ENCODE peak calls at places on chromosomes 1 and 21, in eight cellular contexts. One of them, this sample, is unnamed.

GRCh38 chr1:226001852-226002666 is 2.9 kb upstream of the SDE2 start:
- DNase-seq in Calu3: peak; percentile 71
- DNase-seq in neural crest cell: no peak
- DNase-seq in left ventricle myocardium inferior: peak; percentile 40
- DNase-seq in endothelial cell: peak; percentile 15
- DNase-seq in right lobe of liver: peak; percentile 53
- DNase-seq in CD14-positive monocyte: peak; percentile 95
- DNase-seq in AG04449: no peak
- DNase-seq in this sample: peak; percentile 54

GRCh38 chr1:92701147-92701546 is 83.8 kb downstream of the EVI5 start:
- DNase-seq in left ventricle myocardium inferior: no peak
- DNase-seq in right lobe of liver: no peak
- DNase-seq in CD14-positive monocyte: no peak
- DNase-seq in endothelial cell: no peak
- DNase-seq in Calu3: no peak
- DNase-seq in AG04449: no peak
- DNase-seq in neural crest cell: no peak
- DNase-seq in this sample: no peak

GRCh38 chr1:154434346-154435075 is 29.4 kb downstream of the IL6R start:
- DNase-seq in CD14-positive monocyte: no peak
- DNase-seq in AG04449: no peak
- DNase-seq in Calu3: no peak
- DNase-seq in left ventricle myocardium inferior: peak; percentile 86
- DNase-seq in right lobe of liver: no peak
- DNase-seq in endothelial cell: no peak
- DNase-seq in neural crest cell: no peak
- DNase-seq in this sample: no peak

GRCh38 chr1:40122865-40123264 is 25.8 kb upstream of the PPT1 start:
- DNase-seq in AG04449: no peak
- DNase-seq in left ventricle myocardium inferior: no peak
- DNase-seq in right lobe of liver: no peak
- DNase-seq in Calu3: no peak
- DNase-seq in CD14-positive monocyte: no peak
- DNase-seq in endothelial cell: no peak
- DNase-seq in neural crest cell: no peak
- DNase-seq in this sample: no peak

GRCh38 chr1:209672705-209673630 is 2.2 kb upstream of the G0S2 start:
- DNase-seq in endothelial cell: no peak
- DNase-seq in right lobe of liver: no peak
- DNase-seq in CD14-positive monocyte: peak; percentile 93
- DNase-seq in Calu3: no peak
- DNase-seq in AG04449: no peak
- DNase-seq in left ventricle myocardium inferior: no peak
- DNase-seq in neural crest cell: no peak
- DNase-seq in this sample: no peak

GRCh38 chr1:21217812-21218596 is 41.3 kb upstream of the EIF4G3 start:
- DNase-seq in CD14-positive monocyte: no peak
- DNase-seq in AG04449: no peak
- DNase-seq in Calu3: peak; percentile 28
- DNase-seq in endothelial cell: peak; percentile 80
- DNase-seq in right lobe of liver: peak; percentile 31
- DNase-seq in left ventricle myocardium inferior: no peak
- DNase-seq in neural crest cell: peak; percentile 62
- DNase-seq in this sample: no peak

GRCh38 chr1:212760126-212760823 is 31.3 kb downstream of the NSL1 start:
- DNase-seq in CD14-positive monocyte: no peak
- DNase-seq in endothelial cell: peak; percentile 65
- DNase-seq in right lobe of liver: peak; percentile 27
- DNase-seq in Calu3: peak; percentile 58
- DNase-seq in AG04449: no peak
- DNase-seq in neural crest cell: no peak
- DNase-seq in left ventricle myocardium inferior: no peak
- DNase-seq in this sample: peak; percentile 23

GRCh38 chr1:211920141-211920572 is 89.6 kb upstream of the LPGAT1 start:
- DNase-seq in neural crest cell: no peak
- DNase-seq in AG04449: peak; percentile 16
- DNase-seq in left ventricle myocardium inferior: no peak
- DNase-seq in right lobe of liver: peak; percentile 68
- DNase-seq in endothelial cell: no peak
- DNase-seq in Calu3: peak; percentile 19
- DNase-seq in CD14-positive monocyte: no peak
- DNase-seq in this sample: no peak

GRCh38 chr1:39297534-39297933 is 93.0 kb downstream of the MACF1 start:
- DNase-seq in neural crest cell: no peak
- DNase-seq in right lobe of liver: no peak
- DNase-seq in AG04449: no peak
- DNase-seq in left ventricle myocardium inferior: no peak
- DNase-seq in Calu3: no peak
- DNase-seq in endothelial cell: no peak
- DNase-seq in CD14-positive monocyte: no peak
- DNase-seq in this sample: no peak

GRCh38 chr1:228809621-228810313 is 74.5 kb downstream of the RHOU start:
- DNase-seq in neural crest cell: no peak
- DNase-seq in AG04449: no peak
- DNase-seq in endothelial cell: no peak
- DNase-seq in Calu3: peak; percentile 59
- DNase-seq in right lobe of liver: peak; percentile 58
- DNase-seq in CD14-positive monocyte: no peak
- DNase-seq in left ventricle myocardium inferior: no peak
- DNase-seq in this sample: no peak

GRCh38 chr1:203556047-203556851 is 62.3 kb downstream of the OPTC start:
- DNase-seq in Calu3: no peak
- DNase-seq in left ventricle myocardium inferior: peak; percentile 72
- DNase-seq in right lobe of liver: no peak
- DNase-seq in neural crest cell: no peak
- DNase-seq in endothelial cell: no peak
- DNase-seq in AG04449: peak; percentile 75
- DNase-seq in CD14-positive monocyte: no peak
- DNase-seq in this sample: no peak

GRCh38 chr1:229407206-229408026 is 26.5 kb downstream of the ACTA1 start:
- DNase-seq in neural crest cell: peak; percentile 12
- DNase-seq in right lobe of liver: no peak
- DNase-seq in endothelial cell: no peak
- DNase-seq in Calu3: no peak
- DNase-seq in CD14-positive monocyte: no peak
- DNase-seq in left ventricle myocardium inferior: no peak
- DNase-seq in AG04449: no peak
- DNase-seq in this sample: no peak

GRCh38 chr1:92484472-92485373 is 2.0 kb downstream of the GFI1 start:
- DNase-seq in AG04449: no peak
- DNase-seq in neural crest cell: peak; percentile 28
- DNase-seq in endothelial cell: peak; percentile 28
- DNase-seq in CD14-positive monocyte: no peak
- DNase-seq in Calu3: peak; percentile 34
- DNase-seq in left ventricle myocardium inferior: no peak
- DNase-seq in right lobe of liver: peak; percentile 42
- DNase-seq in this sample: peak; percentile 47

GRCh38 chr1:228226956-228227791 is 19.3 kb downstream of the OBSCN start:
- DNase-seq in neural crest cell: no peak
- DNase-seq in endothelial cell: no peak
- DNase-seq in AG04449: no peak
- DNase-seq in Calu3: peak; percentile 67
- DNase-seq in CD14-positive monocyte: no peak
- DNase-seq in right lobe of liver: no peak
- DNase-seq in left ventricle myocardium inferior: no peak
- DNase-seq in this sample: no peak

GRCh38 chr1:1449099-1449739 is at the start of gene ATAD3C:
- DNase-seq in CD14-positive monocyte: no peak
- DNase-seq in left ventricle myocardium inferior: no peak
- DNase-seq in right lobe of liver: no peak
- DNase-seq in neural crest cell: no peak
- DNase-seq in endothelial cell: no peak
- DNase-seq in AG04449: no peak
- DNase-seq in Calu3: no peak
- DNase-seq in this sample: no peak

GRCh38 chr1:240414237-240414636 is 197.7 kb downstream of the GREM2 start:
- DNase-seq in Calu3: no peak
- DNase-seq in AG04449: peak; percentile 59
- DNase-seq in endothelial cell: no peak
- DNase-seq in CD14-positive monocyte: no peak
- DNase-seq in right lobe of liver: no peak
- DNase-seq in left ventricle myocardium inferior: no peak
- DNase-seq in neural crest cell: no peak
- DNase-seq in this sample: no peak

GRCh38 chr1:82517586-82517985 is 716.9 kb downstream of the ADGRL2 start:
- DNase-seq in endothelial cell: peak; percentile 7
- DNase-seq in neural crest cell: peak; percentile 1
- DNase-seq in CD14-positive monocyte: no peak
- DNase-seq in left ventricle myocardium inferior: peak; percentile 53
- DNase-seq in AG04449: no peak
- DNase-seq in right lobe of liver: no peak
- DNase-seq in Calu3: no peak
- DNase-seq in this sample: no peak
- TF ChIP-seq CTCF in endothelial cell: no peak
- TF ChIP-seq CTCF in neural crest cell: no peak
- TF ChIP-seq CTCF in CD14-positive monocyte: no peak
- TF ChIP-seq CTCF in left ventricle myocardium inferior: peak; percentile 48
- TF ChIP-seq CTCF in AG04449: no peak
- TF ChIP-seq CTCF in right lobe of liver: no peak
- TF ChIP-seq CTCF in Calu3: no peak
- TF ChIP-seq CTCF in this sample: no peak

GRCh38 chr1:167221804-167222610 is 1.3 kb downstream of the POU2F1 start:
- DNase-seq in endothelial cell: peak; percentile 65
- DNase-seq in right lobe of liver: peak; percentile 69
- DNase-seq in neural crest cell: peak; percentile 45
- DNase-seq in AG04449: peak; percentile 9
- DNase-seq in CD14-positive monocyte: peak; percentile 50
- DNase-seq in left ventricle myocardium inferior: peak; percentile 59
- DNase-seq in Calu3: peak; percentile 69
- DNase-seq in this sample: peak; percentile 60
- TF ChIP-seq CTCF in endothelial cell: no peak
- TF ChIP-seq CTCF in right lobe of liver: no peak
- TF ChIP-seq CTCF in neural crest cell: no peak
- TF ChIP-seq CTCF in AG04449: no peak
- TF ChIP-seq CTCF in CD14-positive monocyte: no peak
- TF ChIP-seq CTCF in left ventricle myocardium inferior: no peak
- TF ChIP-seq CTCF in Calu3: no peak
- TF ChIP-seq CTCF in this sample: no peak

GRCh38 chr1:19311931-19312781 is at the start of the genes AKR7A2 and SLC66A1:
- DNase-seq in right lobe of liver: peak; percentile 95
- DNase-seq in left ventricle myocardium inferior: peak; percentile 93
- DNase-seq in Calu3: peak; percentile 93
- DNase-seq in CD14-positive monocyte: peak; percentile 88
- DNase-seq in AG04449: no peak
- DNase-seq in neural crest cell: peak; percentile 77
- DNase-seq in endothelial cell: peak; percentile 97
- DNase-seq in this sample: peak; percentile 91
- TF ChIP-seq CTCF in right lobe of liver: no peak
- TF ChIP-seq CTCF in left ventricle myocardium inferior: peak; percentile 43
- TF ChIP-seq CTCF in Calu3: no peak
- TF ChIP-seq CTCF in CD14-positive monocyte: no peak
- TF ChIP-seq CTCF in AG04449: no peak
- TF ChIP-seq CTCF in neural crest cell: no peak
- TF ChIP-seq CTCF in endothelial cell: no peak
- TF ChIP-seq CTCF in this sample: no peak

DNA sequence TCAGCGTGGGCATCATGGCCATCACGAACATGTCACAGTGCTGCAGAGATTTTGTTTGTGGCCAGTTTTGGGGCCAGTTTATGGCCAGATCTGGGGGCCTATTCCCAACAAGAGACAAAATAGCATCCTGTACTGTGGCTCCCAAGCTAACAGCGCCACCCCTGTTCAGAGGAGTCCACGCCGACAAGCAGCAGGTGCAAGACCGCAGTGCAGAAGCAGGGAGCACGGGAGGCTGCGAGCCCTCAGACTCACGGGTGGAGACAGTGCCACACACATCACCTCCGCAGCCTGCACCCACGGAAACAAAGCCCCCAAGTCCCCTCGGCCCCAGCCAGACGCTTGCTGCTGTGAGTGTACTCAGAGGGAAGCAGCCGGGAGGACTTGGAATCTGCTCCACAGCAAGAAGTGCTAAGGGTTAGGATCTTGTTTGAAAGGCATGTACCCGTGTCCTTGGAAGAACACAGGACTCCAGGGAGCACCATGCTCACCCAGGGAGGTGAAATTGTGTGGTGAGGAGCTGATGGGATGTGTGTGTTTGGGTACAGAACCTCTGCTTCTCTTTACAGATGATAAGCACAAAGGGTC is 7.1 kb downstream of the TCP10L start:
- DNase-seq in Calu3: peak; percentile 19
- DNase-seq in endothelial cell: peak; percentile 54
- DNase-seq in right lobe of liver: no peak
- DNase-seq in neural crest cell: no peak
- DNase-seq in left ventricle myocardium inferior: no peak
- DNase-seq in CD14-positive monocyte: no peak
- DNase-seq in AG04449: no peak
- DNase-seq in this sample: no peak
- TF ChIP-seq CTCF in Calu3: no peak
- TF ChIP-seq CTCF in endothelial cell: no peak
- TF ChIP-seq CTCF in right lobe of liver: no peak
- TF ChIP-seq CTCF in neural crest cell: peak; percentile 35
- TF ChIP-seq CTCF in left ventricle myocardium inferior: no peak
- TF ChIP-seq CTCF in CD14-positive monocyte: no peak
- TF ChIP-seq CTCF in AG04449: peak; percentile 47
- TF ChIP-seq CTCF in this sample: no peak

GRCh38 chr1:207336559-207337467 is 15.3 kb downstream of the CD55 start:
- DNase-seq in CD14-positive monocyte: peak; percentile 70
- DNase-seq in AG04449: no peak
- DNase-seq in right lobe of liver: no peak
- DNase-seq in left ventricle myocardium inferior: no peak
- DNase-seq in Calu3: peak; percentile 22
- DNase-seq in neural crest cell: no peak
- DNase-seq in endothelial cell: no peak
- DNase-seq in this sample: peak; percentile 35

GRCh38 chr1:207333620-207334019 is 12.1 kb downstream of the CD55 start:
- DNase-seq in left ventricle myocardium inferior: no peak
- DNase-seq in endothelial cell: no peak
- DNase-seq in right lobe of liver: no peak
- DNase-seq in CD14-positive monocyte: no peak
- DNase-seq in AG04449: no peak
- DNase-seq in Calu3: no peak
- DNase-seq in neural crest cell: no peak
- DNase-seq in this sample: no peak

DNA sequence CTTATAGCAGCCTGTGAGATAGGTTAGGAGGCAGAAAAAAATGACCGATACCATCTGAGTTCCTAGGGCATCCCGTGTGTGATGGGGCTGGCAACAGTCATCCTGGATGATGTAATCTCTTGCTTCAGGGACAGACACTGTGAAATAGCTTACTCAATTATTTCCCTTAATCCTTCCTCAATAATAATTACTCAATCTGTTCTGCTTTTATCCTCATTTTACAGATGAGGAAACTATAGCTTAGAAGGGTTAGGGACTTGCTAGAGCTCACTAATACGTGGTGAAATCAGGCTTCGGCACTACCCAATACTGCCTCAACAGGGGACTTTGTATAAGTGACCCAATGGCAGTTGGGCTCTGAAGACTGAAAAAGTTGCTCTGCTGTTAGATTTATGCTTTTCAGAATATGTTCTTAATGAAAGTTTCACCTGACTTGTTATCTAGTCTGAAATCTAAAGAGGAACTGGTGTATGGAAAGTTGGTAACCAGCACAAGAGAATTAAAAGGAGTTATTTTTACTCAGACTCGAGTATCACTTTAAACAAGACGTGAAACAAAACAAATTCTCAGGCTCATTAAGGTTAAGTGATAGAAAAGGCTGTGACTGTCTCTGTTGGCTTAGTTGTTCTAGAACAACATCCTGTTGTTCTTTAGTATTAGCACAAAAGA is 14.4 kb downstream of the CD55 start:
- DNase-seq in endothelial cell: no peak
- DNase-seq in Calu3: no peak
- DNase-seq in AG04449: no peak
- DNase-seq in neural crest cell: no peak
- DNase-seq in right lobe of liver: no peak
- DNase-seq in left ventricle myocardium inferior: no peak
- DNase-seq in CD14-positive monocyte: peak; percentile 83
- DNase-seq in this sample: no peak
- TF ChIP-seq CTCF in endothelial cell: no peak
- TF ChIP-seq CTCF in Calu3: no peak
- TF ChIP-seq CTCF in AG04449: no peak
- TF ChIP-seq CTCF in neural crest cell: no peak
- TF ChIP-seq CTCF in right lobe of liver: no peak
- TF ChIP-seq CTCF in left ventricle myocardium inferior: no peak
- TF ChIP-seq CTCF in CD14-positive monocyte: peak; percentile 45
- TF ChIP-seq CTCF in this sample: peak; percentile 25

This sample was measured in natural killer cell.